ENCODE peak calls at places on chromosomes 4 and X, in eight cellular contexts. One of them, this sample, is unnamed.

GRCh38 chr4:184815046-184815877 is 10.5 kb downstream of the ACSL1 start:
- DNase-seq in lung microvascular endothelial cell: peak; percentile 33
- DNase-seq in lower leg skin: peak; percentile 83
- DNase-seq in astrocyte of the cerebellum: no peak
- DNase-seq in tibial artery: peak; percentile 70
- DNase-seq in GM12865: peak; percentile 91
- DNase-seq in hippocampal formation: peak; percentile 54
- DNase-seq in NCI-H345: peak; percentile 87
- DNase-seq in this sample: peak; percentile 70

GRCh38 chr4:78092850-78093249 is 35.7 kb downstream of the FRAS1 start:
- DNase-seq in lung microvascular endothelial cell: no peak
- DNase-seq in lower leg skin: no peak
- DNase-seq in astrocyte of the cerebellum: no peak
- DNase-seq in tibial artery: no peak
- DNase-seq in GM12865: no peak
- DNase-seq in hippocampal formation: no peak
- DNase-seq in NCI-H345: no peak
- DNase-seq in this sample: no peak

GRCh38 chr4:7663075-7663541 is 228.4 kb upstream of the PSAPL1 start:
- DNase-seq in lung microvascular endothelial cell: no peak
- DNase-seq in lower leg skin: no peak
- DNase-seq in astrocyte of the cerebellum: no peak
- DNase-seq in tibial artery: no peak
- DNase-seq in GM12865: no peak
- DNase-seq in hippocampal formation: no peak
- DNase-seq in NCI-H345: no peak
- DNase-seq in this sample: no peak

GRCh38 chrX:112866175-112866574 is 25.5 kb upstream of the AMOT start:
- DNase-seq in lung microvascular endothelial cell: no peak
- DNase-seq in lower leg skin: no peak
- DNase-seq in astrocyte of the cerebellum: no peak
- DNase-seq in tibial artery: no peak
- DNase-seq in GM12865: no peak
- DNase-seq in hippocampal formation: no peak
- DNase-seq in NCI-H345: no peak
- DNase-seq in this sample: no peak

GRCh38 chr4:158863296-158863695 is 94.5 kb downstream of the FNIP2 start:
- DNase-seq in lung microvascular endothelial cell: no peak
- DNase-seq in lower leg skin: no peak
- DNase-seq in astrocyte of the cerebellum: no peak
- DNase-seq in tibial artery: no peak
- DNase-seq in GM12865: no peak
- DNase-seq in hippocampal formation: no peak
- DNase-seq in NCI-H345: peak; percentile 74
- DNase-seq in this sample: no peak

GRCh38 chr4:186190456-186191265 is 706 bp upstream of the CYP4V2 start:
- DNase-seq in lung microvascular endothelial cell: peak; percentile 16
- DNase-seq in lower leg skin: peak; percentile 41
- DNase-seq in astrocyte of the cerebellum: no peak
- DNase-seq in tibial artery: peak; percentile 69
- DNase-seq in GM12865: peak; percentile 61
- DNase-seq in hippocampal formation: no peak
- DNase-seq in NCI-H345: peak; percentile 50
- DNase-seq in this sample: peak; percentile 36

GRCh38 chrX:30657542-30658238 is 4.5 kb downstream of the GK start:
- DNase-seq in lung microvascular endothelial cell: no peak
- DNase-seq in lower leg skin: no peak
- DNase-seq in astrocyte of the cerebellum: no peak
- DNase-seq in tibial artery: no peak
- DNase-seq in GM12865: no peak
- DNase-seq in hippocampal formation: no peak
- DNase-seq in NCI-H345: no peak
- DNase-seq in this sample: no peak

GRCh38 chrX:40176979-40177430 is 79.2 kb upstream of the BCOR start:
- DNase-seq in lung microvascular endothelial cell: peak; percentile 19
- DNase-seq in lower leg skin: no peak
- DNase-seq in astrocyte of the cerebellum: no peak
- DNase-seq in tibial artery: no peak
- DNase-seq in GM12865: no peak
- DNase-seq in hippocampal formation: no peak
- DNase-seq in NCI-H345: no peak
- DNase-seq in this sample: no peak

GRCh38 chr4:152565338-152565737 is 29.4 kb upstream of the FBXW7 start:
- DNase-seq in lung microvascular endothelial cell: no peak
- DNase-seq in lower leg skin: no peak
- DNase-seq in astrocyte of the cerebellum: no peak
- DNase-seq in tibial artery: no peak
- DNase-seq in GM12865: no peak
- DNase-seq in hippocampal formation: no peak
- DNase-seq in NCI-H345: no peak
- DNase-seq in this sample: no peak

GRCh38 chrX:56932106-56932505 is 63.2 kb downstream of the SPIN3 start:
- DNase-seq in lung microvascular endothelial cell: no peak
- DNase-seq in lower leg skin: no peak
- DNase-seq in astrocyte of the cerebellum: no peak
- DNase-seq in tibial artery: no peak
- DNase-seq in GM12865: peak; percentile 3
- DNase-seq in hippocampal formation: no peak
- DNase-seq in NCI-H345: no peak
- DNase-seq in this sample: no peak

GRCh38 chrX:115345654-115346014 is 56.1 kb downstream of the LUZP4 start:
- DNase-seq in lung microvascular endothelial cell: no peak
- DNase-seq in lower leg skin: no peak
- DNase-seq in astrocyte of the cerebellum: no peak
- DNase-seq in tibial artery: no peak
- DNase-seq in GM12865: no peak
- DNase-seq in hippocampal formation: no peak
- DNase-seq in NCI-H345: no peak
- DNase-seq in this sample: no peak

GRCh38 chr4:182738283-182739047 is 178.7 kb downstream of the DCTD start:
- DNase-seq in lung microvascular endothelial cell: no peak
- DNase-seq in lower leg skin: no peak
- DNase-seq in astrocyte of the cerebellum: no peak
- DNase-seq in tibial artery: no peak
- DNase-seq in GM12865: no peak
- DNase-seq in hippocampal formation: no peak
- DNase-seq in NCI-H345: no peak
- DNase-seq in this sample: no peak

GRCh38 chr4:188346171-188346809 is 207.0 kb downstream of the TRIML1 start:
- DNase-seq in lung microvascular endothelial cell: no peak
- DNase-seq in lower leg skin: no peak
- DNase-seq in astrocyte of the cerebellum: no peak
- DNase-seq in tibial artery: no peak
- DNase-seq in GM12865: no peak
- DNase-seq in hippocampal formation: no peak
- DNase-seq in NCI-H345: no peak
- DNase-seq in this sample: no peak

GRCh38 chrX:54042609-54043010 is 1.7 kb downstream of the PHF8 start:
- DNase-seq in lung microvascular endothelial cell: peak; percentile 67
- DNase-seq in lower leg skin: peak; percentile 16
- DNase-seq in astrocyte of the cerebellum: peak; percentile 18
- DNase-seq in tibial artery: peak; percentile 56
- DNase-seq in GM12865: peak; percentile 62
- DNase-seq in hippocampal formation: no peak
- DNase-seq in NCI-H345: peak; percentile 48
- DNase-seq in this sample: peak; percentile 47

GRCh38 chr4:1421650-1422049 is 15.4 kb upstream of the NKX1-1 start:
- DNase-seq in lung microvascular endothelial cell: no peak
- DNase-seq in lower leg skin: no peak
- DNase-seq in astrocyte of the cerebellum: no peak
- DNase-seq in tibial artery: no peak
- DNase-seq in GM12865: no peak
- DNase-seq in hippocampal formation: no peak
- DNase-seq in NCI-H345: no peak
- DNase-seq in this sample: no peak

GRCh38 chrX:44344687-44345086 is 1.2 kb upstream of the EFHC2 start:
- DNase-seq in lung microvascular endothelial cell: no peak
- DNase-seq in lower leg skin: no peak
- DNase-seq in astrocyte of the cerebellum: no peak
- DNase-seq in tibial artery: no peak
- DNase-seq in GM12865: peak; percentile 0
- DNase-seq in hippocampal formation: no peak
- DNase-seq in NCI-H345: no peak
- DNase-seq in this sample: no peak

GRCh38 chrX:38987135-38987780 is 186.0 kb downstream of the MID1IP1 start:
- DNase-seq in lung microvascular endothelial cell: no peak
- DNase-seq in lower leg skin: no peak
- DNase-seq in astrocyte of the cerebellum: no peak
- DNase-seq in tibial artery: no peak
- DNase-seq in GM12865: peak; percentile 7
- DNase-seq in hippocampal formation: no peak
- DNase-seq in NCI-H345: no peak
- DNase-seq in this sample: no peak

GRCh38 chr4:176229645-176230044 is 34.3 kb upstream of the SPATA4 start:
- DNase-seq in lung microvascular endothelial cell: no peak
- DNase-seq in lower leg skin: no peak
- DNase-seq in astrocyte of the cerebellum: no peak
- DNase-seq in tibial artery: no peak
- DNase-seq in GM12865: no peak
- DNase-seq in hippocampal formation: no peak
- DNase-seq in NCI-H345: no peak
- DNase-seq in this sample: no peak

GRCh38 chr4:4779486-4779885 is 80.0 kb upstream of the MSX1 start:
- DNase-seq in lung microvascular endothelial cell: no peak
- DNase-seq in lower leg skin: no peak
- DNase-seq in astrocyte of the cerebellum: no peak
- DNase-seq in tibial artery: no peak
- DNase-seq in GM12865: no peak
- DNase-seq in hippocampal formation: no peak
- DNase-seq in NCI-H345: no peak
- DNase-seq in this sample: no peak

GRCh38 chr4:90127223-90127705 is at the start of gene CCSER1:
- DNase-seq in lung microvascular endothelial cell: peak; percentile 36
- DNase-seq in lower leg skin: peak; percentile 68
- DNase-seq in astrocyte of the cerebellum: peak; percentile 31
- DNase-seq in tibial artery: peak; percentile 51
- DNase-seq in GM12865: peak; percentile 83
- DNase-seq in hippocampal formation: peak; percentile 30
- DNase-seq in NCI-H345: peak; percentile 78
- DNase-seq in this sample: peak; percentile 72

GRCh38 chrX:55593296-55593695 is 29.9 kb upstream of the FOXR2 start:
- DNase-seq in lung microvascular endothelial cell: no peak
- DNase-seq in lower leg skin: no peak
- DNase-seq in astrocyte of the cerebellum: no peak
- DNase-seq in tibial artery: no peak
- DNase-seq in GM12865: no peak
- DNase-seq in hippocampal formation: no peak
- DNase-seq in NCI-H345: no peak
- DNase-seq in this sample: no peak

GRCh38 chr4:158496030-158496741 is 25.5 kb upstream of the RXFP1 start:
- DNase-seq in lung microvascular endothelial cell: peak; percentile 48
- DNase-seq in lower leg skin: no peak
- DNase-seq in astrocyte of the cerebellum: no peak
- DNase-seq in tibial artery: peak; percentile 20
- DNase-seq in GM12865: peak; percentile 34
- DNase-seq in hippocampal formation: no peak
- DNase-seq in NCI-H345: peak; percentile 6
- DNase-seq in this sample: no peak

GRCh38 chrX:108001218-108001814 is 19.1 kb upstream of the TEX13B start:
- DNase-seq in lung microvascular endothelial cell: peak; percentile 38
- DNase-seq in lower leg skin: peak; percentile 24
- DNase-seq in astrocyte of the cerebellum: no peak
- DNase-seq in tibial artery: no peak
- DNase-seq in GM12865: peak; percentile 59
- DNase-seq in hippocampal formation: no peak
- DNase-seq in NCI-H345: peak; percentile 77
- DNase-seq in this sample: peak; percentile 81

GRCh38 chrX:22060451-22060940 is 28.4 kb downstream of the PHEX start:
- DNase-seq in lung microvascular endothelial cell: peak; percentile 44
- DNase-seq in lower leg skin: no peak
- DNase-seq in astrocyte of the cerebellum: no peak
- DNase-seq in tibial artery: no peak
- DNase-seq in GM12865: peak; percentile 63
- DNase-seq in hippocampal formation: no peak
- DNase-seq in NCI-H345: no peak
- DNase-seq in this sample: no peak

GRCh38 chr4:126372634-126373033 is 1057.9 kb downstream of the FAT4 start:
- DNase-seq in lung microvascular endothelial cell: no peak
- DNase-seq in lower leg skin: no peak
- DNase-seq in astrocyte of the cerebellum: no peak
- DNase-seq in tibial artery: no peak
- DNase-seq in GM12865: no peak
- DNase-seq in hippocampal formation: no peak
- DNase-seq in NCI-H345: no peak
- DNase-seq in this sample: no peak

GRCh38 chrX:134469481-134469880 is 9.5 kb downstream of the HPRT1 start:
- DNase-seq in lung microvascular endothelial cell: peak; percentile 71
- DNase-seq in lower leg skin: no peak
- DNase-seq in astrocyte of the cerebellum: no peak
- DNase-seq in tibial artery: no peak
- DNase-seq in GM12865: no peak
- DNase-seq in hippocampal formation: no peak
- DNase-seq in NCI-H345: no peak
- DNase-seq in this sample: no peak

GRCh38 chr4:118032691-118033090 is 1.6 kb upstream of the NDST3 start:
- DNase-seq in lung microvascular endothelial cell: no peak
- DNase-seq in lower leg skin: no peak
- DNase-seq in astrocyte of the cerebellum: peak; percentile 3
- DNase-seq in tibial artery: no peak
- DNase-seq in GM12865: no peak
- DNase-seq in hippocampal formation: no peak
- DNase-seq in NCI-H345: peak; percentile 7
- DNase-seq in this sample: peak; percentile 5

GRCh38 chr4:55269970-55270369 is 76.1 kb upstream of the SRD5A3 start:
- DNase-seq in lung microvascular endothelial cell: peak; percentile 88
- DNase-seq in lower leg skin: no peak
- DNase-seq in astrocyte of the cerebellum: no peak
- DNase-seq in tibial artery: no peak
- DNase-seq in GM12865: no peak
- DNase-seq in hippocampal formation: no peak
- DNase-seq in NCI-H345: peak; percentile 0
- DNase-seq in this sample: peak; percentile 19

GRCh38 chr4:78059524-78059889 is 2.4 kb downstream of the FRAS1 start:
- DNase-seq in lung microvascular endothelial cell: peak; percentile 72
- DNase-seq in lower leg skin: peak; percentile 67
- DNase-seq in astrocyte of the cerebellum: peak; percentile 42
- DNase-seq in tibial artery: peak; percentile 32
- DNase-seq in GM12865: peak; percentile 57
- DNase-seq in hippocampal formation: peak; percentile 49
- DNase-seq in NCI-H345: peak; percentile 68
- DNase-seq in this sample: peak; percentile 71

GRCh38 chr4:8451440-8452182 is 11.0 kb downstream of the TRMT44 start:
- DNase-seq in lung microvascular endothelial cell: peak; percentile 32
- DNase-seq in lower leg skin: no peak
- DNase-seq in astrocyte of the cerebellum: no peak
- DNase-seq in tibial artery: no peak
- DNase-seq in GM12865: no peak
- DNase-seq in hippocampal formation: no peak
- DNase-seq in NCI-H345: no peak
- DNase-seq in this sample: no peak

GRCh38 chr4:112938461-112939058 is 110.9 kb upstream of the ANK2 start:
- DNase-seq in lung microvascular endothelial cell: peak; percentile 38
- DNase-seq in lower leg skin: no peak
- DNase-seq in astrocyte of the cerebellum: peak; percentile 52
- DNase-seq in tibial artery: no peak
- DNase-seq in GM12865: peak; percentile 53
- DNase-seq in hippocampal formation: peak; percentile 83
- DNase-seq in NCI-H345: peak; percentile 16
- DNase-seq in this sample: peak; percentile 24

This sample was measured in NCI-H2081.